ENCODE peak calls at places on chromosomes 7 and 10, in five cellular contexts. One of them, this sample, is unnamed.
A peak's percentile ranks its signal among the peaks of the same experiment; 100 is the strongest.

GRCh38 chr10:132627736-132628512 is 90.3 kb downstream of the INPP5A start:
- DNase-seq in SK-N-SH: peak; percentile 94
- DNase-seq in HepG2: no peak
- DNase-seq in K562: peak; percentile 38
- DNase-seq in GM12878: no peak
- DNase-seq in this sample: peak; percentile 50

GRCh38 chr7:133887459-133887858 is 239.7 kb upstream of the LRGUK start:
- DNase-seq in SK-N-SH: peak; percentile 29
- DNase-seq in HepG2: no peak
- DNase-seq in K562: no peak
- DNase-seq in GM12878: no peak
- DNase-seq in this sample: peak; percentile 16

GRCh38 chr7:116271980-116272886 is 61.9 kb downstream of the TES start:
- DNase-seq in HepG2: no peak
- DNase-seq in SK-N-SH: peak; percentile 7
- DNase-seq in GM12878: no peak
- DNase-seq in K562: no peak
- DNase-seq in this sample: peak; percentile 98

GRCh38 chr7:64642875-64643274 is 23.1 kb upstream of the ZNF107 start:
- DNase-seq in GM12878: no peak
- DNase-seq in SK-N-SH: no peak
- DNase-seq in K562: no peak
- DNase-seq in HepG2: no peak
- DNase-seq in this sample: no peak

GRCh38 chr10:88874271-88874670 is 5.8 kb upstream of the STAMBPL1 start:
- DNase-seq in SK-N-SH: no peak
- DNase-seq in K562: no peak
- DNase-seq in HepG2: no peak
- DNase-seq in GM12878: no peak
- DNase-seq in this sample: peak; percentile 55

GRCh38 chr10:87860156-87860795 is 3.1 kb downstream of the KLLN start:
- DNase-seq in HepG2: peak; percentile 69
- DNase-seq in SK-N-SH: peak; percentile 66
- DNase-seq in GM12878: peak; percentile 63
- DNase-seq in K562: peak; percentile 34
- DNase-seq in this sample: peak; percentile 69

GRCh38 chr7:2633538-2634264 is 1.9 kb downstream of the TTYH3 start:
- DNase-seq in SK-N-SH: peak; percentile 65
- DNase-seq in HepG2: peak; percentile 45
- DNase-seq in K562: peak; percentile 39
- DNase-seq in GM12878: no peak
- DNase-seq in this sample: peak; percentile 89

GRCh38 chr10:121169406-121169805 is 318.2 kb downstream of the WDR11 start:
- DNase-seq in GM12878: no peak
- DNase-seq in SK-N-SH: no peak
- DNase-seq in K562: no peak
- DNase-seq in HepG2: no peak
- DNase-seq in this sample: no peak

GRCh38 chr7:103735377-103735776 is 254.1 kb downstream of the RELN start:
- DNase-seq in K562: no peak
- DNase-seq in HepG2: peak; percentile 7
- DNase-seq in GM12878: no peak
- DNase-seq in SK-N-SH: no peak
- DNase-seq in this sample: peak; percentile 84

GRCh38 chr7:75033826-75034225 is 39.8 kb downstream of the RCC1L start:
- DNase-seq in HepG2: no peak
- DNase-seq in K562: no peak
- DNase-seq in SK-N-SH: no peak
- DNase-seq in GM12878: no peak
- DNase-seq in this sample: no peak

GRCh38 chr10:73456187-73456890 is 23.0 kb upstream of the MSS51 start:
- DNase-seq in HepG2: no peak
- DNase-seq in K562: peak; percentile 96
- DNase-seq in SK-N-SH: no peak
- DNase-seq in GM12878: no peak
- DNase-seq in this sample: no peak

GRCh38 chr7:12458520-12459131 is 55.0 kb upstream of the VWDE start:
- DNase-seq in HepG2: peak; percentile 28
- DNase-seq in GM12878: no peak
- DNase-seq in K562: peak; percentile 71
- DNase-seq in SK-N-SH: peak; percentile 68
- DNase-seq in this sample: peak; percentile 25

GRCh38 chr10:24722131-24722675 is 1.5 kb downstream of the ARHGAP21 start:
- DNase-seq in K562: peak; percentile 40
- DNase-seq in GM12878: no peak
- DNase-seq in HepG2: no peak
- DNase-seq in SK-N-SH: no peak
- DNase-seq in this sample: peak; percentile 18

GRCh38 chr10:33114451-33114944 is 156.5 kb upstream of the ITGB1 start:
- DNase-seq in GM12878: no peak
- DNase-seq in K562: no peak
- DNase-seq in SK-N-SH: no peak
- DNase-seq in HepG2: no peak
- DNase-seq in this sample: peak; percentile 67

GRCh38 chr7:106916689-106917088 is 51.6 kb downstream of the PIK3CG start:
- DNase-seq in K562: no peak
- DNase-seq in GM12878: no peak
- DNase-seq in HepG2: no peak
- DNase-seq in SK-N-SH: no peak
- DNase-seq in this sample: peak; percentile 15

GRCh38 chr7:155959894-155960293 is 147.6 kb upstream of the SHH start:
- DNase-seq in GM12878: no peak
- DNase-seq in K562: no peak
- DNase-seq in HepG2: no peak
- DNase-seq in SK-N-SH: no peak
- DNase-seq in this sample: no peak

GRCh38 chr10:123614888-123615287 is 51.3 kb upstream of the GPR26 start:
- DNase-seq in K562: peak; percentile 56
- DNase-seq in HepG2: peak; percentile 35
- DNase-seq in GM12878: no peak
- DNase-seq in SK-N-SH: no peak
- DNase-seq in this sample: peak; percentile 7

GRCh38 chr7:112926018-112926417 is 135.8 kb upstream of the TMEM168 start:
- DNase-seq in SK-N-SH: no peak
- DNase-seq in GM12878: no peak
- DNase-seq in K562: no peak
- DNase-seq in HepG2: no peak
- DNase-seq in this sample: no peak

GRCh38 chr7:5429857-5430611 is 6.4 kb upstream of the TNRC18 start:
- DNase-seq in HepG2: no peak
- DNase-seq in GM12878: no peak
- DNase-seq in K562: peak; percentile 55
- DNase-seq in SK-N-SH: no peak
- DNase-seq in this sample: peak; percentile 30

GRCh38 chr7:29748286-29749099 is 57.8 kb upstream of the WIPF3 start:
- DNase-seq in K562: peak; percentile 73
- DNase-seq in SK-N-SH: peak; percentile 24
- DNase-seq in GM12878: no peak
- DNase-seq in HepG2: peak; percentile 38
- DNase-seq in this sample: peak; percentile 45

GRCh38 chr7:6658618-6659345 is 21.7 kb downstream of the ZNF316 start:
- DNase-seq in SK-N-SH: peak; percentile 73
- DNase-seq in GM12878: no peak
- DNase-seq in HepG2: no peak
- DNase-seq in K562: no peak
- DNase-seq in this sample: no peak

GRCh38 chr10:11397566-11397965 is 213.9 kb downstream of the USP6NL start:
- DNase-seq in SK-N-SH: no peak
- DNase-seq in K562: no peak
- DNase-seq in GM12878: no peak
- DNase-seq in HepG2: no peak
- DNase-seq in this sample: no peak

GRCh38 chr10:25933653-25934608 is at the start of gene MYO3A:
- DNase-seq in SK-N-SH: peak; percentile 31
- DNase-seq in K562: no peak
- DNase-seq in HepG2: no peak
- DNase-seq in GM12878: no peak
- DNase-seq in this sample: no peak

DNA sequence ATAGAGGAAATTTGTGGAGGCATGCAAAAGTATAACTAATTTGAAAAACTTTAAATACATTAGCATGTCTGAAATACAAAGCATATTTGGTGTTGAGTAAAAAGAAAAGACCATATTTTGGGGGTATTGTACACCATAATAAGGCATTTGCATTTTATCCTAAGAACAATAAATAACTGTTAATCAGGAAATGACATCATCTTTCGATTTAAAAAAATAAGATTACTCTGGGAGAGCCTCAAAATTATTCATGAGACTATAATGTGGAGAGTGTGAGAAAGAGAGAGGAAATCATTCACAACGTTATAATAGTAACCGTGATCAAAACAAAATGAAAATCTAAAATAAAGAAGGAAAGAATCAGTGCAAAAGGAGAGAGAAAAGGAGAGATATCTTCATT is 712.3 kb upstream of the POT1 start:
- DNase-seq in HepG2: no peak
- DNase-seq in K562: no peak
- DNase-seq in SK-N-SH: no peak
- DNase-seq in GM12878: no peak
- DNase-seq in this sample: no peak
- TF ChIP-seq MXI1 in HepG2: no peak
- TF ChIP-seq MXI1 in K562: no peak
- TF ChIP-seq MXI1 in SK-N-SH: no peak
- TF ChIP-seq MXI1 in GM12878: no peak
- TF ChIP-seq MXI1 in this sample: no peak

GRCh38 chr7:47254081-47255006 is 327.6 kb downstream of the TNS3 start:
- DNase-seq in HepG2: peak; percentile 20
- DNase-seq in K562: peak; percentile 69
- DNase-seq in GM12878: no peak
- DNase-seq in SK-N-SH: peak; percentile 98
- DNase-seq in this sample: peak; percentile 35
- TF ChIP-seq MXI1 in HepG2: peak; percentile 11
- TF ChIP-seq MXI1 in K562: no peak
- TF ChIP-seq MXI1 in GM12878: no peak
- TF ChIP-seq MXI1 in SK-N-SH: peak; percentile 40
- TF ChIP-seq MXI1 in this sample: no peak

DNA sequence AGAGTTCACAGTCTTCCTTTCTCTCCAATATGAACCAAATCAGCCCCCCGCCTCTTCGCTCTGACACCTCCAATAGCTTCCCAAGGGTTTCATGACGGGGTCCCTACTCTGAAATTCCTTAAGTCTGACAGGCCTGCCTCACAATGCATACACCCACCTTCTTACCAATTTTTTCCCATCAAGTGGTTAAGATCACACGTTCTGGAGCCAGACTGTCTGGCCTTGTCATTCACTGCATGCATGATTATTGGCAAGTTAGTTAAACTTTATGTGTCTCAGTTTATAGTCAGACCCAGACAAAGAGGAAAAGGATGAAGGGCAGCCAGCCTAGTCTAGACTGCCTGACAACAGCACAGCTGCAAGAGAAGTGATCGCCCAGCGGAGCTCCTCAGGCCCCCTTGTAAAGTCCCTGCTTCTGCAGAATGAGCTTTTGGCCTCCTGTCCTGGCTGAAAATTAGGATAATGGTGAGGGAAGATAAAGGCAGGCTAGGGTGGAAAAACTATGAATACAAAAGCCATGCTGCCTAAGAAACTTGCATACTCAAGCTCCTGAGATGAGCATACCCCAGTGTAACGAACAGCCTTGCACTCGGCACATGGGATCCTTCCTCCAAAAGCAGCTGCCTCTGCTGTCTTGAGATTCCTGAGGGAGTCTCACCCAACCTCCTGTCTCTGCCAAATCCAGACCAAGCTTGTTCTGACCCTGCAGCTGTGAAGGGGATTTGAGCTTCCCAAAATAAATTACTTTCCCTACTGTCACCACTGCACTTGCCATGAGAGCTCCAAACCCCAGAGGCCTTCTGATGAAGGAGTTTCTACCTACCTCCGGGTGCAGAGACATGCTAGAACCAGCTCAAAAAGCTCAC is 26.6 kb upstream of the MRLN start:
- DNase-seq in HepG2: no peak
- DNase-seq in GM12878: no peak
- DNase-seq in K562: no peak
- DNase-seq in SK-N-SH: no peak
- DNase-seq in this sample: no peak
- TF ChIP-seq MXI1 in HepG2: no peak
- TF ChIP-seq MXI1 in GM12878: no peak
- TF ChIP-seq MXI1 in K562: no peak
- TF ChIP-seq MXI1 in SK-N-SH: no peak
- TF ChIP-seq MXI1 in this sample: no peak

GRCh38 chr10:109327266-109327665 is 596.0 kb downstream of the XPNPEP1 start:
- DNase-seq in SK-N-SH: no peak
- DNase-seq in HepG2: no peak
- DNase-seq in GM12878: no peak
- DNase-seq in K562: no peak
- DNase-seq in this sample: no peak
- TF ChIP-seq MXI1 in SK-N-SH: no peak
- TF ChIP-seq MXI1 in HepG2: no peak
- TF ChIP-seq MXI1 in GM12878: no peak
- TF ChIP-seq MXI1 in K562: no peak
- TF ChIP-seq MXI1 in this sample: no peak

DNA sequence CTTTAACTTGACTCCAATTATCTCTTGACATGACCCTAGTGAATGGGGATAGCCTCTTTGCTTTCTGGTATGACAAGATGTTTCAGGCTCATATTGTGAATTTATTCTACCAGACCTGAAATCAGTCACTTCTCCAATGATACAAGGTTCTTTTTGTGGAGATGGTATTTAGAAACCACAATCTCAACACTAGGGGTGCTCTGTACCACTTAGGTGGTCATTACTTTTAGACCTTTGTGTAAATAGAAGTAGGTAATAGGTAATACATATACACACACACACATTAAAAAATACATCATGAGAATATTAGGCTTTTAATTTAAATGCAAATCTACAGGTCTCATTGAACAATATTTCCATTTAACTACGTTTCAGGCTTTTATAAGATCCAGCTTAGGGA is 199.0 kb upstream of the RHOBTB1 start:
- DNase-seq in K562: peak; percentile 11
- DNase-seq in HepG2: no peak
- DNase-seq in GM12878: no peak
- DNase-seq in SK-N-SH: no peak
- DNase-seq in this sample: no peak
- TF ChIP-seq MXI1 in K562: no peak
- TF ChIP-seq MXI1 in HepG2: no peak
- TF ChIP-seq MXI1 in GM12878: no peak
- TF ChIP-seq MXI1 in SK-N-SH: no peak
- TF ChIP-seq MXI1 in this sample: no peak

DNA sequence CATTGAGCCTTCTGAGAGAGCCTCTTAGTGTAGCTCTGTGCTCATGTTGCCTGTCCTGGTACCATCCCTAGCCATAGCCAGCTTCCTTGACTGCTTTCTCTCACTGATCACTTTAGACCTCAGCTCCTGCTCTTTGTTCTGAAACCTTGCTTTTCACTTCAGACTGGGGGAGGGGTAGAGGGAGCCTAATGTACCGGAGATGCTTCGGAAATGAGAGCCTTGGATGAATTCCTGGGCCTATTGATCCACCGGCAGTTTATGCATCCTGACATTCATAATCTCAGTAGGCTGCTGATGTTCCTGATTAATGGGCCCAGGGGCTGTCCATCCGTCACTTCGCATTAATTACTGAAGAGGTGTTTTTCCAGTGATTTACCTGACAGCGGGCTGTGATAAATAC is 38.8 kb downstream of the R3HCC1L start:
- DNase-seq in SK-N-SH: no peak
- DNase-seq in GM12878: no peak
- DNase-seq in HepG2: no peak
- DNase-seq in K562: no peak
- DNase-seq in this sample: no peak
- TF ChIP-seq MXI1 in SK-N-SH: no peak
- TF ChIP-seq MXI1 in GM12878: no peak
- TF ChIP-seq MXI1 in HepG2: no peak
- TF ChIP-seq MXI1 in K562: no peak
- TF ChIP-seq MXI1 in this sample: no peak

This sample was measured in IMR-90.